ENCODE peak calls at places on chromosomes 12 and 14, in seven cellular contexts. M is uterus, L is osteoblast, W is neuronal stem cell, D is heart left ventricle, B is keratinocyte, R is cardiac muscle cell. X is an unnamed sample.
A peak's percentile ranks its signal among the peaks of the same experiment; 100 is the strongest.

GRCh38 chr12:39619316-39619659 is 315 bp downstream of the ABCD2 start:
- DNase-seq in L (no peak), M (no peak), R (no peak), B (no peak), W (no peak), D (no peak), X (no peak)

GRCh38 chr12:49776413-49776812 is 35.1 kb downstream of the TMBIM6 start:
- DNase-seq in W (peak; percentile 63), M (no peak), D (peak; percentile 73), L (peak; percentile 77), R (peak; percentile 79), B (no peak), X (peak; percentile 40)

GRCh38 chr12:89140141-89140540 is 212.2 kb downstream of the DUSP6 start:
- DNase-seq in D (no peak), L (no peak), W (no peak), R (no peak), B (no peak), M (no peak), X (no peak)

GRCh38 chr12:81381951-81382350 is 304.1 kb downstream of the ACSS3 start:
- DNase-seq in D (no peak), R (no peak), B (no peak), M (no peak), W (no peak), L (no peak), X (no peak)

GRCh38 chr12:127121494-127122070 is 1145.4 kb upstream of the TMEM132C start:
- DNase-seq in L (no peak), M (no peak), W (no peak), B (no peak), R (no peak), D (no peak), X (no peak)

GRCh38 chr14:104350463-104351185 is 212.2 kb downstream of the KIF26A start:
- DNase-seq in L (peak; percentile 74), D (no peak), B (no peak), R (no peak), W (no peak), M (peak; percentile 13), X (no peak)

GRCh38 chr12:59004466-59004865 is 84.2 kb upstream of the LRIG3 start:
- DNase-seq in L (no peak), W (no peak), B (no peak), R (no peak), M (no peak), D (no peak), X (no peak)

GRCh38 chr12:97452230-97452629 is 10.4 kb upstream of the RMST start:
- DNase-seq in B (no peak), M (no peak), W (no peak), R (no peak), D (no peak), L (no peak), X (no peak)

GRCh38 chr14:41606249-41607118 is at the start of gene LRFN5:
- DNase-seq in B (no peak), L (peak; percentile 83), D (peak; percentile 60), M (peak; percentile 26), R (peak; percentile 69), W (peak; percentile 54), X (no peak)

GRCh38 chr12:131764738-131765137 is 53.8 kb downstream of the SFSWAP start:
- DNase-seq in R (no peak), W (no peak), B (no peak), D (no peak), L (no peak), M (no peak), X (no peak)

GRCh38 chr12:101594700-101595099 is at the start of gene MYBPC1:
- DNase-seq in W (no peak), R (no peak), B (no peak), M (no peak), L (no peak), D (no peak), X (no peak)

GRCh38 chr12:93380480-93381121 is 2.9 kb downstream of the NUDT4 start:
- DNase-seq in D (no peak), B (no peak), R (no peak), L (peak; percentile 25), M (no peak), W (no peak), X (no peak)

GRCh38 chr14:57189070-57189469 is 79.6 kb downstream of the EXOC5 start:
- DNase-seq in L (peak; percentile 67), M (no peak), R (peak; percentile 44), W (no peak), D (no peak), B (no peak), X (no peak)

GRCh38 chr14:22112004-22112403 is 438.4 kb upstream of the OR4E1 start:
- DNase-seq in M (no peak), W (no peak), B (no peak), D (no peak), L (no peak), R (peak; percentile 32), X (no peak)

GRCh38 chr14:103872492-103873113 is 25.2 kb upstream of the PPP1R13B start:
- DNase-seq in M (no peak), W (no peak), R (no peak), D (no peak), B (no peak), L (peak; percentile 63), X (no peak)

GRCh38 chr12:103442822-103443221 is 52.9 kb downstream of the C12orf42 start:
- DNase-seq in D (no peak), L (no peak), R (no peak), M (no peak), W (no peak), B (no peak), X (no peak)

GRCh38 chr12:62191747-62192485 is 68.3 kb upstream of the USP15 start:
- DNase-seq in M (no peak), D (peak; percentile 24), L (peak; percentile 70), B (no peak), R (peak; percentile 10), W (no peak), X (no peak)

GRCh38 chr12:29334911-29335310 is 46.1 kb downstream of the ERGIC2 start:
- DNase-seq in M (no peak), W (no peak), L (no peak), B (no peak), R (no peak), D (no peak), X (no peak)

GRCh38 chr14:91409991-91410401 is 7.6 kb downstream of the CCDC88C start:
- DNase-seq in D (no peak), M (no peak), B (no peak), R (no peak), L (no peak), W (no peak), X (no peak)

GRCh38 chr14:76138758-76139723 is 12.7 kb upstream of the GPATCH2L start:
- DNase-seq in W (peak; percentile 80), R (peak; percentile 60), L (no peak), M (no peak), B (no peak), D (no peak), X (no peak)

GRCh38 chr14:34693228-34693939 is 21.0 kb downstream of the CFL2 start:
- DNase-seq in R (no peak), M (no peak), W (no peak), D (no peak), B (no peak), L (no peak), X (no peak)

GRCh38 chr12:30719060-30719459 is 23.4 kb upstream of the IPO8 start:
- DNase-seq in M (no peak), L (peak; percentile 88), W (no peak), B (no peak), D (no peak), R (no peak), X (no peak)

GRCh38 chr12:130989391-130989790 is 35.7 kb downstream of the ADGRD1 start:
- DNase-seq in L (no peak), M (no peak), R (no peak), D (no peak), B (no peak), W (no peak), X (no peak)

GRCh38 chr12:44509471-44509870 is 366.6 kb downstream of the NELL2 start:
- DNase-seq in L (no peak), W (peak; percentile 6), M (no peak), D (no peak), R (no peak), B (no peak), X (no peak)

DNA sequence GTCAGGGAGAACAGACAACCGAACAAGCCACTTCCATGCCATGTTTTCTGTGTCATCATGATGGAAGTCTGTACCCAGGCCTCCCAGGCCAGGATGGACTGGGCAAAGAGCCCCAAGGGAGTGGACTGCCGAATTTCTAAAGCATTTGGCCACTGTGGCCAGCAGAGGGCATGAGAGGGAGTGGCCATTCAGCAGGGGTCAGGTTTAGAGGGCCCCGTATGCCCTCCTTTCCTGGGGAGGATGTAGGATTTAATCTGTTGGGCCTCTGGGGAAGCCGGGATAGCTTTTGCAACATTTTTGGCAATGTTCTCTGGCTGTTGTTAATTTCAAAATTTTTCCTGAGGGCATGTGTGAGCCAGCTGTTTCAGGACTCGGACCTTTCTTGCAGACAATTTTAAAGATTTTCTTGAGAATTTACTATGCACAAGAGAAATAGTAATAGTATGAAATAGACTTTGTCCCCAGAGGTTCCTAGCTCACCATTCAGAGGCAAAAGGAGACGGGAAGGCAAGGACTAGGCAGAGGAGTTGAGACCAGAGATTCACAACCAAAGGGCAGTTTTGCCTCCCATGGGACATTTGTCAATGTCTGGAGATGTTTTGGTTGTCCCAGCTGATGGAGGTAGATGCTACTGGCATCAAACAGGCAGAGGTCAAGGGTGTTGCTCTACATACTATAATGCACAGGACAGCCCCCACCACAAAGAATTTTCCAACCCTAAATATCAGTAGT is 18.0 kb downstream of the ACACB start:
- DNase-seq in L (peak; percentile 82), M (peak; percentile 56), B (no peak), R (peak; percentile 36), W (no peak), D (peak; percentile 70), X (no peak)
- H3K4me3 ChIP-seq in L (no peak overlapping the region), M (no peak overlapping the region), B (no peak overlapping the region), R (no peak overlapping the region), W (no peak overlapping the region), D (no peak overlapping the region), X (no peak overlapping the region)

GRCh38 chr14:101781240-101782061 is 19.9 kb downstream of the PPP2R5C start:
- DNase-seq in R (peak; percentile 19), B (no peak), L (no peak), W (no peak), M (no peak), D (no peak), X (no peak)
- H3K4me3 ChIP-seq in R (peak overlapping the region; percentile 24), B (peak overlapping the region; percentile 15), L (peak overlapping the region; percentile 68), W (peak overlapping the region; percentile 74), M (peak overlapping the region; percentile 42), D (peak overlapping the region; percentile 78), X (peak overlapping the region; percentile 12)

DNA sequence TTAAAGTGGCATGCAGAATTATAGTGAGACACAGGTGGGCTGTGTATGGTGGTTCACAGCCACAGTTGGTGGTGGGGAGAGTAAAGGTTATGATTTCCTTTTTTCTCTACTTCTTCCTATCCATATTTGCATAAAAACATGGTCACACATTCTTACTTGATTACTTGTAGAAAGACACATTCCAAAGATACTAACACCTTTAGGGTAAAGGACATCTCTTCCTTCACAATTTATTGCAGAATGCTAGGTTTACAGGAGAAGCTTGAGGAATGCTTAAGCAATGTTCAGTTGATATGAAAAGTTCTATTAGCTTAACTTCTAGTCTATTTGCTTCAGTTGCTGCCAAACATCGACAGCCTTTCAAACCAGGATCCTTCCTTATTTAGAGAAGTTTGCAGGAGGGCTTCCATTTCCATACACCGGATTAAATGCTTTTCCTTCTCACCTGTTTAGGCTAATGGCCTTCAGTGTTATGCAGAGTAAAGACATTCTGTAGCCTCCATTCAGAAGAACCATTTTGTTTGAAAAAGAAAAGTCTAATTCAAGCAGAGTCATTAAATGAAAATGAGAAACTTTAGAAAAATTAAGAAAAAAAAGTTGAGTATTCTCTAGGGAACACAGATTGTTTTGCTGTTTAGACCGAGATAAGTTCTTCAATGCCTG is 2.6 kb upstream of the PHC1 start:
- DNase-seq in L (no peak), M (no peak), R (no peak), W (no peak), D (no peak), B (no peak), X (no peak)
- H3K4me3 ChIP-seq in L (no peak overlapping the region), M (no peak overlapping the region), R (no peak overlapping the region), W (no peak overlapping the region), D (no peak overlapping the region), B (no peak overlapping the region), X (no peak overlapping the region)

GRCh38 chr12:122730215-122731014 is at the start of gene HCAR1:
- DNase-seq in L (peak; percentile 90), B (no peak), M (no peak), D (no peak), W (no peak), R (no peak), X (no peak)
- H3K4me3 ChIP-seq in L (peak within 1 kb of the TSS; percentile 70), B (no peak within 1 kb of the TSS), M (peak within 1 kb of the TSS; percentile 36), D (peak within 1 kb of the TSS; percentile 47), W (no peak within 1 kb of the TSS), R (no peak within 1 kb of the TSS), X (no peak within 1 kb of the TSS)

X was measured in HL-60.